ENCODE peak calls at places on chromosomes 3 and 15, in nine cellular contexts. Y is sigmoid colon; F is heart left ventricle; S is CD4-positive, alpha-beta T cell; R is foreskin fibroblast; N is GM06990; V is PC-9; K is GM10248; D is endothelial cell. Z is an unnamed sample.

GRCh38 chr3:193509103-193509965 is 45.4 kb downstream of the ATP13A4 start:
- DNase-seq in Y (no peak), V (no peak), N (no peak), D (no peak), K (no peak), F (no peak), R (no peak), S (no peak), Z (no peak)

GRCh38 chr15:35126236-35126635 is 41.1 kb upstream of the NANOGP8 start:
- DNase-seq in N (no peak), Y (no peak), D (no peak), V (no peak), S (no peak), K (no peak), R (no peak), F (no peak), Z (no peak)

GRCh38 chr3:120555661-120556509 is 40.3 kb upstream of the NDUFB4 start:
- DNase-seq in F (peak), Y (no peak), S (no peak), D (no peak), V (no peak), N (no peak), K (no peak), R (no peak), Z (no peak)

GRCh38 chr3:45690331-45691035 is 1.3 kb downstream of the SACM1L start:
- DNase-seq in K (no peak), V (no peak), S (no peak), N (no peak), F (no peak), R (no peak), Y (no peak), D (no peak), Z (no peak)

GRCh38 chr3:149277338-149277813 is 55.7 kb upstream of the CP start:
- DNase-seq in V (peak), F (no peak), K (no peak), Y (no peak), D (no peak), R (peak), N (no peak), S (no peak), Z (no peak)

GRCh38 chr15:42591238-42591936 is 16.0 kb downstream of the STARD9 start:
- DNase-seq in S (no peak), N (no peak), F (no peak), R (peak), D (no peak), Y (no peak), V (peak), K (no peak), Z (no peak)

GRCh38 chr3:59408047-59408624 is 358.3 kb upstream of the CFAP20DC start:
- DNase-seq in V (no peak), K (no peak), N (no peak), S (no peak), F (no peak), R (no peak), Y (no peak), D (no peak), Z (no peak)

GRCh38 chr15:23881299-23881698 is 194.2 kb upstream of the NDN start:
- DNase-seq in D (no peak), F (no peak), N (no peak), K (no peak), S (no peak), R (no peak), Y (no peak), V (no peak), Z (no peak)

GRCh38 chr15:100879461-100880138 is at the start of gene ALDH1A3:
- DNase-seq in V (peak), K (peak), N (peak), Y (peak), D (peak), F (peak), S (no peak), R (no peak), Z (peak)

GRCh38 chr3:140219923-140220452 is 285.0 kb downstream of the CLSTN2 start:
- DNase-seq in F (no peak), S (no peak), N (no peak), R (no peak), D (no peak), K (no peak), V (no peak), Y (no peak), Z (no peak)
- TF ChIP-seq CTCF in F (no peak), S (no peak), N (peak), R (no peak), D (no peak), K (no peak), V (no peak), Y (no peak), Z (no peak)

DNA sequence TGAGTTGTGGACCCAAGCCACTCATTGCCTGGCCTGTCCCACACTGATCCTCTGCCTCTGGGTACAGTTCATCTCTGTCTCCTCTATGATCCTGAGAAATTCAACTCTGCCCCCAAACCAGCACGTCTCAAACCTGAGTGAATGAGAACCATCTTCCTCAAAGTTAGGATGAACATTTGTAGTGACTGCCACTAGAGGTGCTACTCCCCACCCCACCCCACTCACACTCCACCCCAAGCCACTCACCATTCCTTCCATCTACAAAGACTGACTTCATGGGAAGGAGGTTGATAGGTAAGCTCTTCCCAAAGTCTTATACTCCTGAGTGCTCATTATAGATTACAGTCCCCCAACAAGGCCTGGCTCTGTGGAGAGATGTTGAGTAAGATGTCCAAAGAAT is 43.8 kb downstream of the NEK10 start:
- DNase-seq in S (no peak), R (no peak), N (no peak), V (no peak), F (no peak), D (no peak), K (no peak), Y (no peak), Z (no peak)
- TF ChIP-seq CTCF in S (no peak), R (peak), N (peak), V (no peak), F (no peak), D (no peak), K (no peak), Y (no peak), Z (no peak)

DNA sequence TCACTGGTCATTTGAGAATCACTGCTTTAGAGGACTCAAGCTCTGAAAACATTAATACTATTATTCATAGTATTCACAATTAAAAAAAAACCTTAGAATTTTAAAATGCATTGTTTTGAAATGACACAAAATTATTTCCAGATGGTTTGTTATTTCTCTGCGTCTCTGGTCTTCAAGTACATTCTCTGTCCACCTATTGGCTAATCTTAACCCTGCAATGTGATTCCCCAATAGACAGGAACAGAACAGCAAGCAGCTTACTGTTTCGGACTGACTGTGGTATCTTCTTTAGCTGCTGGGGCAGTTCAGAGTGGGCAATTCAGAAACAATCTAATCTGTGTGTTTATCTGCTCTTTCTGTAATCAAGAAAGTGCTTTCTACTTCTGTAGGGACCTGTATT is 71.4 kb downstream of the OTOL1 start:
- DNase-seq in V (no peak), R (peak), N (no peak), Y (no peak), S (no peak), K (no peak), D (no peak), F (no peak), Z (no peak)
- TF ChIP-seq CTCF in V (no peak), R (no peak), N (no peak), Y (no peak), S (no peak), K (no peak), D (no peak), F (no peak), Z (no peak)

DNA sequence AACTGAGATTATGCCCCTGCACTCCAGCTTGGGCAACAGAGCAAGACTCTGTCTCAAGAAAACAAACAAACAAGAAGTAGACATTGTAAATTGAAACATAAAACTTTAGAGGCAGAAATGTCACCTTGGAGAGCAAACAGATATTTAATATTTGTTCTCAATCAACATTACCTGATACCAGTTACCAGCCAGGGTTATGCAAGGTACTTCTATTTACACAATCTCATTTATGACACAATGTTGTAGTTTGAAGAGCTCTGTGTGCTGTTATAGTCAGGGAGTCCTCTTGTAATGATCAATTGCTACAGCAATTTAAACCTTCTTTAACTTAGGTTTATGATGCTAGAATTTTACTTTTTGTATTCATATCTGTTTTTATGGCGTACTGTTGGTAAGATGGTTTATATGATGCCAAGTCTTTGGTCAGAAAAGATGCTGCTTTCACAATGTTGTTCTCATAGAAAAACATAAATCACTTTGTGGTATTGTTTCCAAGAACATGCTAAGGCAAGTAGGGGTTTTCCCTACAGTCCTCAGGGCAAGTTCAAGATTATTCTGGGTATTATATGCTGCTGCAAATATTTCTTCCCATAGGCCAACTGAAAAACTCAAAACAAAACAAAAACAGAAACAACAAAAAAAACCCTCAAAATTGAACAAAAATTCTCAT is 173.5 kb downstream of the TNIK start:
- DNase-seq in N (peak), K (peak), S (no peak), Y (no peak), D (no peak), R (no peak), V (peak), F (no peak), Z (no peak)
- TF ChIP-seq CTCF in N (no peak), K (no peak), S (no peak), Y (no peak), D (no peak), R (no peak), V (no peak), F (no peak), Z (no peak)

GRCh38 chr3:183159319-183159718 is 3.2 kb downstream of the LAMP3 start:
- DNase-seq in S (no peak), D (no peak), R (no peak), F (no peak), K (no peak), N (no peak), Y (no peak), V (peak), Z (no peak)
- TF ChIP-seq CTCF in S (no peak), D (no peak), R (no peak), F (no peak), K (peak), N (peak), Y (no peak), V (peak), Z (no peak)

DNA sequence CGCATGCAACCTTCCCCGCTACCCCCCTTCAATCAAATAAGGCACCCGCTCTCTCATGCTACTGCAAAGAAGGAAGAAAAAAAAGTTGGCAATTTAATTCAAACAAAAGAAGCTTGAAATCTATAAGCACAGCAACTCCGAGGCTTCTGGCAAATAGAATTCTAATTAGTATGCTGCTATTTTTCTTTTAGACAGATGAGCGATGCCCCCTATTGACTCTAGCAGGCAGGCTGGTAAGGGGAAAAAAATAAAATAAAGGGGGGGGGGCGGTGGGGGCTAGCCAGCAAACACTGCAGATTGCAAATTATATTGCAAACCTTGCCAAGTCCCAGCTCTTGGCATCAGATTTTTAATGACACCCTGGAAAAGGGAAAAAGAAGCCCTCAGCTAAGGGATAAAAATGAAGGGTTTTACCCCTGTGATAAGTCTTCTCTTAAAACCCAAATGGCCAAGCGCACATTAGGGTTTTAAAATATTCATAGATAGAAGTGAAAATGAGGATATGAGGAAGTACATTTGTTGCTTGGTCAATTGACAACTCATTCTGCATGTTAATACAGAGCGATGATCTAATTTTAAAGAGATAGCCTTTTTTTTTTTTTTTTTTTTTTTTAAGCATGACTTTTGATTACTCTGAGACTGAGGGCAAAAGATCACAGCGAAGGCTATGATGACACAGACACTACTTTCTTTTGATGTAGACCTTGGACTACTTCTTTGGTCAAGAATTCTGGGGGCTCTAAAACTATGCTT is 255.3 kb downstream of the NR2F2 start:
- DNase-seq in R (no peak), D (no peak), N (no peak), K (no peak), F (no peak), Y (no peak), S (no peak), V (no peak), Z (no peak)
- TF ChIP-seq CTCF in R (peak), D (no peak), N (peak), K (no peak), F (peak), Y (no peak), S (no peak), V (peak), Z (no peak)

GRCh38 chr3:159781867-159782266 is 206.8 kb upstream of the IL12A start:
- DNase-seq in K (no peak), D (no peak), S (no peak), N (no peak), F (no peak), Y (no peak), V (no peak), R (no peak), Z (no peak)
- TF ChIP-seq CTCF in K (no peak), D (no peak), S (no peak), N (peak), F (no peak), Y (no peak), V (peak), R (no peak), Z (no peak)

DNA sequence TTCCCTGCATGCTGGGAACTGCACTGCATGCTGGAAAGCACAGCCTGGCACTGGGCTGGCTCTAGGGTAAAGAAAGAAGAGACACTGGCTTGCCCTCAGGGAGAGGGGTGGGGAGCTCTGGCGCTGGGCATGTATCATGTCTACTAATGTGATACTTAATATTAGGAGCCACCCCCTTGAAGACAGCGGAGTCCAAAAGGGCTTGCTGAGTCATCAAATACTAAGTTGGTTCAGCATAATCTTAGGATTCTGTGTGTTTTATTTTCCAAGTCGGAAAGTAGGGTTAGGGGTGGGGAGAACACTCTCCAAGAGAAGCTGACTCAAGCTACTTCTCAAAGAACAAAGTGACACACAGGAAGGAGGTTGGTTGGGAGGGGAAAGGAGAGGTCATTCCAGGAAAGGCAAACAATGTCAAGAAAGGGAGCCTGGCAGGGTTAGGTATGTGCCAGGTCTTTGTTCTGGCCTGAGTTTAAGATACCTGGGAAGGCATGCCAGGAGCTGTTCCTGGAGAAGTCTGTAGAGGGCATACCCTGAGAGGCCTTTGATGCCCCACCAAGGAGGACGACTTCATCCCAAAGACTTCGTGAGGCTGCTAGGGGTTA is 237.8 kb upstream of the NR2E3 start:
- DNase-seq in K (no peak), S (no peak), R (no peak), D (peak), F (no peak), Y (no peak), N (no peak), V (peak), Z (no peak)
- TF ChIP-seq CTCF in K (no peak), S (no peak), R (no peak), D (no peak), F (peak), Y (no peak), N (no peak), V (no peak), Z (no peak)

GRCh38 chr3:64114651-64115050 is 91.4 kb upstream of the PSMD6 start:
- DNase-seq in D (no peak), N (no peak), K (no peak), Y (no peak), R (no peak), S (no peak), F (no peak), V (no peak), Z (no peak)
- TF ChIP-seq CTCF in D (no peak), N (no peak), K (no peak), Y (no peak), R (no peak), S (no peak), F (no peak), V (no peak), Z (no peak)

DNA sequence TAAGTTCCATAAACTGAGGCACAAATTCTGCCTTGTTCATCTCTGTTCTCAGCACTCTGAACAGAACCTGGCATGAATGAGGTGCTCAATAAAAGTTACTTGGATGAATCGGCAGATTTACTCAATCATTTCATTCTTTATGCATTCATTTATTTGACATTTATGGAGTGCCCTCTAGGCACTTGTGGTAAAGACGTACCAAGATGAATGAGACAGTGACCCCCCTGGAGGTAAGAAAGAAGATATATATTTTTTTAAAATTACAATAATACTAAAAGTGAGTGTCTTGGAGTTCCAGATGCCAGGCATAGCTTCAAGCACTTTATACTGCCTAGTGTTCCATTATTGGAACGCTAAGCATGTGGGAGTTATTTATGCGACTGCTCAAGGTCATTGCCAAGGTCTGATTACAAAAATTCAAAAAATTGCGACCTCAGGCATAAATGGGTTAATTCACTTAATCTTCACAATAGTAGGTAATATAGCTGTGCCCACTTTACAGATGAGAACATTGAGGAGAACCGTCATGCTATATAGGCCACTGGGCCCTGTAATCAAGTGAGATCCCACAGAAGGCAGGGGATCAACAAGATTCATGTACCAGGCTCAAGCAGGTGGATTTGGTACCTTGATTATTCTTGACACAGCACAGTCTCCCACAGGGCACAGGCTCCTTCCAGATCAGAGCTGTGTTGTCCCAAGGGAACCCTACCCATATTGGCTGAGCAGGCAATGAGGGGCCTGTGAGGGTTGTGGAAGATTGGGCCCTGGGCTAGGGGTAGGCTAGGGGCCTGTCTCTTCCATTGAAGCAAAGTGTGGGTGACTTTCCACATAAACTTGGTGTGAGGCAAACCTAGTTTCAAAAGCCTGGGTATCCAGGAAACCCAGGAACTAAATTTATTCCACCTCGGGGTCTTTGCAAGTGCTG is 10.7 kb downstream of the XIRP1 start:
- DNase-seq in Y (no peak), R (no peak), N (no peak), D (no peak), F (no peak), S (no peak), K (no peak), V (no peak), Z (no peak)
- TF ChIP-seq CTCF in Y (no peak), R (no peak), N (no peak), D (no peak), F (no peak), S (no peak), K (no peak), V (no peak), Z (no peak)

Z was measured in activated B cell treated with CpG ODN at 0.5 μM for 24 hours.